ENCODE peak calls at places on chromosomes 12 and 14, in seven cellular contexts. P is CD4-positive, alpha-beta T cell; S is neural crest cell; H is astrocyte of the spinal cord; B is CD8-positive, alpha-beta T cell; T is progenitor cell of endocrine pancreas; X is AG04450. L is an unnamed sample.

GRCh38 chr14:49559979-49560768 is 26.0 kb downstream of the RPS29 start:
- DNase-seq in T (no peak), X (no peak), B (no peak), H (no peak), S (no peak), P (no peak), L (no peak)

GRCh38 chr14:74358176-74358829 is 10.0 kb downstream of the VRTN start:
- DNase-seq in T (no peak), X (no peak), P (no peak), H (no peak), S (no peak), B (no peak), L (no peak)

GRCh38 chr14:26765768-26766550 is 168.1 kb upstream of the NOVA1 start:
- DNase-seq in P (no peak), S (no peak), X (no peak), B (no peak), H (peak; percentile 92), T (no peak), L (no peak)

GRCh38 chr12:51972849-51973273 is 21.4 kb downstream of the ACVR1B start:
- DNase-seq in S (no peak), B (peak; percentile 19), H (peak; percentile 50), P (peak; percentile 44), T (no peak), X (no peak), L (no peak)

GRCh38 chr12:52241205-52241842 is 8.3 kb downstream of the KRT7 start:
- DNase-seq in P (no peak), T (no peak), B (no peak), H (no peak), S (no peak), X (no peak), L (no peak)

GRCh38 chr14:88521818-88522217 is 33.0 kb downstream of the PTPN21 start:
- DNase-seq in B (no peak), T (no peak), H (no peak), S (no peak), P (no peak), X (no peak), L (no peak)

GRCh38 chr12:98352218-98352811 is 163.1 kb upstream of the TMPO start:
- DNase-seq in P (no peak), H (peak; percentile 91), X (peak; percentile 34), T (no peak), S (no peak), B (no peak), L (no peak)

GRCh38 chr12:34097213-34097612 is 74.9 kb downstream of the ALG10 start:
- DNase-seq in H (no peak), P (no peak), X (no peak), S (no peak), T (no peak), B (no peak), L (no peak)

GRCh38 chr12:53300187-53300586 is 692 bp downstream of the MYG1 start:
- DNase-seq in B (no peak), H (peak; percentile 29), S (no peak), P (no peak), X (peak; percentile 21), T (no peak), L (no peak)

GRCh38 chr12:118391424-118391823 is 15.1 kb downstream of the SUDS3 start:
- DNase-seq in H (no peak), B (no peak), S (no peak), X (no peak), P (no peak), T (no peak), L (no peak)

GRCh38 chr14:93903342-93904184 is 23.6 kb upstream of the FAM181A start:
- DNase-seq in P (no peak), T (no peak), B (no peak), X (no peak), S (peak; percentile 27), H (no peak), L (no peak)
- TF ChIP-seq CTCF in P (no peak), T (peak; percentile 64), B (no peak), X (peak; percentile 27), S (peak; percentile 49), H (peak; percentile 30), L (no peak)

GRCh38 chr12:93678779-93679178 is 1.6 kb downstream of the CRADD start:
- DNase-seq in S (no peak), H (no peak), B (no peak), T (no peak), P (no peak), X (no peak), L (no peak)

GRCh38 chr12:93676408-93677194 is 574 bp upstream of the CRADD start:
- DNase-seq in H (no peak), T (no peak), B (no peak), S (no peak), X (no peak), P (no peak), L (no peak)

GRCh38 chr12:93679308-93679933 is 2.2 kb downstream of the CRADD start:
- DNase-seq in T (no peak), S (no peak), P (no peak), X (no peak), H (no peak), B (no peak), L (no peak)

GRCh38 chr12:93674386-93674785 is 2.8 kb upstream of the CRADD start:
- DNase-seq in P (no peak), B (no peak), T (no peak), H (no peak), S (no peak), X (no peak), L (no peak)

DNA sequence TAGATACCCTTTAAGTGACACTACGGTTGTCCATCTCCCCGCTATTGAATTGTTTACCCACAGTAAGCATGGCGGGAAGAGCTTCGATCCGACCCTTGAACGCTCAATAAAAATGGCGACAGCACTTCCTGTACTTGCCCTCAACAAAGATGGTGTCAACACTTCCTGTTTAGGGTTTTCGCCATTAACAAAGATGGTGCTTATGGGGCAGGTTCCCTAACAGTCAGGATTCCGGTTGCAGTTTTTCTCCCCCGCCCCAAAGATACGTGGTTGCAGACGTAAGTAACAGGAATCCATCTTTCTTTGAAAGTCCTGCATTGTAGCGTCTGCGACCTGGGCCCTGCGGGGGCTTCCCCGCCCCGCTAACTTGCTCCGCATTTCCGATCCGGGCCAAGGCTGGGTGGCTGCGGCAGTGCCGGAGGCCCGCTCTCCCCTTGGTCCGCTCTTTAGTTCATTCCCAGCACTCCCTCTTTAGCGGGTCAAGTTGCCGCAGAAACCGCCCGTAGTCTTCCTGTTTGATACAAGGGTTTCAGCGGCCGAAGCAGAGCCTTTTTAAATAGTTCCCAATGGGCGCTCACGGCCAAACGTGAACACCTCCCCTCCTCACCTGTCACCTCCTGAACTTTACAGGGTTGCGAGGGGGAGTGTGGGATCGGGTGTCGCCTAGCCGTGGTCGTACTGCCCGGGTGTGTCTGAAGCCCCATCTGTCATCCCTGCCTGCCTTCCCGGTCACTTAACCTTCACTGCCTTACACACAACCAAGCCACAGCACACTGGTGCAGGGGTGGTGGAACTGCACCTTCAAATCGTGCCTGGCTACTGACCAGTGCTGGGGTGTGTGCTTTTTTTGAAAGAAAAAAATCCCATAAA is at the start of gene CRADD:
- DNase-seq in S (peak; percentile 61), T (peak; percentile 56), X (peak; percentile 97), P (peak; percentile 80), H (peak; percentile 99), B (peak; percentile 65), L (peak; percentile 72)
- TF ChIP-seq CTCF in S (peak; percentile 12), T (no peak), X (no peak), P (no peak), H (no peak), B (no peak), L (no peak)

GRCh38 chr14:104843442-104844305 is 21.4 kb upstream of the CEP170B start:
- DNase-seq in B (no peak), P (no peak), T (no peak), S (no peak), X (no peak), H (no peak), L (no peak)

GRCh38 chr14:104845834-104846441 is 19.1 kb upstream of the CEP170B start:
- DNase-seq in X (no peak), P (no peak), B (no peak), T (no peak), S (no peak), H (no peak), L (no peak)

GRCh38 chr14:104843006-104843405 is 22.1 kb upstream of the CEP170B start:
- DNase-seq in T (no peak), P (no peak), B (no peak), S (no peak), H (no peak), X (no peak), L (no peak)

GRCh38 chr14:104845033-104845666 is 19.9 kb upstream of the CEP170B start:
- DNase-seq in H (no peak), S (no peak), B (no peak), P (no peak), T (no peak), X (no peak), L (no peak)

GRCh38 chr14:104844306-104845032 is 20.6 kb upstream of the CEP170B start:
- DNase-seq in S (no peak), X (no peak), B (no peak), T (no peak), P (no peak), H (no peak), L (no peak)
- TF ChIP-seq CTCF in S (no peak), X (no peak), B (no peak), T (no peak), P (no peak), H (no peak), L (no peak)

DNA sequence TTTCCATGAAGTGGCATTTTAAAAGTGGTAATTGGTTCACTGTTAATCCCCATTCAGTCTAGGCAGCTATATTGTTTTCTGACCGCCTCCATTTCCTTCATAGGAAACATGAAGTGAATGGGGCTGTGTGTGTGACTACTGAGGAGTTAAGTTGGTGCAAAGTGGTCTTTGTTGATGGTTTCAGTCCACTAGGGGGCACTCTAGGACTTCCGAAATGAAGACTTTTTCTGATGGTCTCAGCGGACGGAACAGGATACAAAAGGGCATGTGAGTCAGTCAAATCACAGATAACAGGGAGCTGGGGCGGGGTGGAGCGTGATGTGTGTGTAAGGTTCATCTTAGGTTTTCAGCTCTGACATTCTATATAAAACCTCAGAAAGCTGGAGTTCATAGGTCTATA is 240.1 kb upstream of the OR4E1 start:
- DNase-seq in S (peak; percentile 71), T (peak; percentile 16), P (peak; percentile 61), B (peak; percentile 60), X (peak; percentile 1), H (peak; percentile 69), L (peak; percentile 20)
- TF ChIP-seq CTCF in S (peak; percentile 72), T (peak; percentile 73), P (peak; percentile 61), B (peak; percentile 64), X (peak; percentile 53), H (peak; percentile 67), L (peak; percentile 33)

DNA sequence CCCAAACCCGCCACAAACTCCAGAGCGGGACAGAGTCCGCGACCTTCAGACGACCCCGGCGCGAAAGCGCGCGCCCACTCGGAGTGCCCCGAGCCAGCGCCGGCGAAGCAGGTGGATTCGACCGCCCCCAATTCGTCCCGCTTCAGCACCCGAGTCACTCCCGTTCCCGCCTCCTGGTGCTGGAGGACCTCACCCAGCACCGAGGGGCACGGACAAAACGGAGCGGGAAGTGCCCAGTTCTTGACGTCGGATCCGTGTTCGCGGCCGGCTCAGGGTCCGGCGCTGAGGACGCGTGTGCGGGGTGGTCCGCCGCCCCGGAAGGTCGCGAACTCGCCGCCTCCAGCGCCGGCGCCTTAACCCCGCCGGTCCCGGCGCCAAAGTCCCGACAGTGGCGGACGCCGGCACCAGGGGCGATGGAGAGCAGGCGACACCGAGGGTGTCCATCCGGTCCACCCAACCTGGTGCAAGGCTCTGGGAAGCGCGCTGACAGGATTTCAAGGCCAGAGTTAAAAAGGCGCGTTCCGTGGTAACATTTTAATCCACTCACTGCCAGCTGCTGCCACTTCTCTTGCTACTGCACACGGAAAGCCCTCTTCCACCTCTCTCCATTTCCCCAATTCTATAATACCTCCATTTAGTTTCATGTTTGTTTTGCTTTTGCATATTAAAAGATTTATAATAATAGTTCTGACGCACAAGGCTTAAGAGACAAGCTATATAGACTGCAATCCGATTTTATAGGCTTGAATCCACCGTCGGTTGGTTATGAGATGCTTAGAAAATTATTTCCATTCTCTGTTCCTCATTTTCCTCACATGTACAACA is 240.0 kb upstream of the CPNE8 start:
- DNase-seq in P (no peak), T (peak; percentile 41), S (peak; percentile 70), X (no peak), B (no peak), H (peak; percentile 47), L (no peak)
- TF ChIP-seq CTCF in P (no peak), T (peak; percentile 65), S (peak; percentile 69), X (no peak), B (no peak), H (peak; percentile 74), L (no peak)

L was measured in activated B cell treated with CpG ODN at 0.5 μM for 24 hours.